ENCODE peak calls at places on chromosomes 11 and 22, in five cellular contexts. H is HepG2, P is H1, F is A549, O is K562. U is an unnamed sample.

GRCh38 chr11:67504950-67505561 is at the start of gene PITPNM1:
- DNase-seq in H (peak; percentile 29), P (no peak), F (peak; percentile 62), O (peak; percentile 84), U (peak; percentile 24)

GRCh38 chr11:82315093-82315492 is 418.6 kb downstream of the FAM181B start:
- DNase-seq in H (peak; percentile 23), P (peak; percentile 15), F (no peak), O (no peak), U (no peak)

GRCh38 chr22:39317756-39318506 is 1.5 kb downstream of the RPL3 start:
- DNase-seq in H (no peak), P (no peak), F (no peak), O (no peak), U (peak; percentile 61)

GRCh38 chr22:38014083-38014482 is 29.7 kb upstream of the SOX10 start:
- DNase-seq in H (no peak), P (no peak), F (no peak), O (no peak), U (no peak)

GRCh38 chr11:78860720-78861422 is 286.2 kb upstream of the NARS2 start:
- DNase-seq in H (no peak), P (no peak), F (no peak), O (peak; percentile 15), U (peak; percentile 35)

GRCh38 chr11:70954471-70954870 is 297.9 kb downstream of the SHANK2 start:
- DNase-seq in H (no peak), P (no peak), F (no peak), O (no peak), U (no peak)

GRCh38 chr22:43714104-43714503 is 98.0 kb downstream of the EFCAB6 start:
- DNase-seq in H (no peak), P (no peak), F (no peak), O (no peak), U (no peak)

GRCh38 chr22:17130199-17130598 is 9.0 kb upstream of the TMEM121B start:
- DNase-seq in H (no peak), P (no peak), F (no peak), O (no peak), U (peak; percentile 34)

GRCh38 chr11:121467965-121468364 is 15.2 kb upstream of the SORL1-AS1 start:
- DNase-seq in H (no peak), P (no peak), F (no peak), O (no peak), U (no peak)

GRCh38 chr11:73875380-73875779 is 1.3 kb downstream of the COA4 start:
- DNase-seq in H (no peak), P (no peak), F (no peak), O (no peak), U (no peak)

GRCh38 chr11:1479678-1480118 is 6.9 kb downstream of the MOB2 start:
- DNase-seq in H (no peak), P (no peak), F (no peak), O (no peak), U (no peak)

GRCh38 chr22:30891781-30892180 is 76.8 kb downstream of the MORC2 start:
- DNase-seq in H (no peak), P (no peak), F (no peak), O (no peak), U (no peak)

GRCh38 chr11:43825217-43825816 is 55.3 kb upstream of the ALKBH3 start:
- DNase-seq in H (peak; percentile 8), P (no peak), F (peak; percentile 10), O (peak; percentile 13), U (peak; percentile 35)

GRCh38 chr11:69841170-69841858 is 22.1 kb upstream of the FGF3 start:
- DNase-seq in H (no peak), P (no peak), F (no peak), O (no peak), U (no peak)

GRCh38 chr22:46626911-46627805 is 7.0 kb downstream of the GRAMD4 start:
- DNase-seq in H (no peak), P (peak; percentile 54), F (no peak), O (peak; percentile 52), U (no peak)

GRCh38 chr11:2590131-2590950 is 109.5 kb downstream of the KCNQ1OT1 start:
- DNase-seq in H (no peak), P (no peak), F (no peak), O (no peak), U (no peak)

GRCh38 chr11:79314906-79315689 is 125.7 kb downstream of the TENM4 start:
- DNase-seq in H (no peak), P (peak; percentile 17), F (no peak), O (no peak), U (peak; percentile 41)

GRCh38 chr11:106917973-106918372 is 100.3 kb downstream of the GUCY1A2 start:
- DNase-seq in H (peak; percentile 1), P (peak; percentile 15), F (no peak), O (peak; percentile 44), U (peak; percentile 0)

GRCh38 chr11:61587541-61587941 is 6.7 kb upstream of the SYT7 start:
- DNase-seq in H (no peak), P (no peak), F (peak; percentile 31), O (peak; percentile 41), U (no peak)

GRCh38 chr22:28986366-28986765 is 75.3 kb downstream of the C22orf31 start:
- DNase-seq in H (peak; percentile 35), P (no peak), F (no peak), O (no peak), U (no peak)

GRCh38 chr11:126992065-126992803 is 8.3 kb downstream of the KIRREL3 start:
- DNase-seq in H (no peak), P (no peak), F (peak; percentile 71), O (no peak), U (peak; percentile 98)

GRCh38 chr11:6692128-6692527 is 9.0 kb upstream of the MRPL17 start:
- DNase-seq in H (no peak), P (no peak), F (no peak), O (no peak), U (no peak)

GRCh38 chr11:117189191-117189940 is 9.8 kb upstream of the TAGLN start:
- DNase-seq in H (no peak), P (no peak), F (no peak), O (no peak), U (no peak)

GRCh38 chr22:26561756-26562417 is 28.0 kb downstream of the TPST2 start:
- DNase-seq in H (no peak), P (no peak), F (no peak), O (no peak), U (no peak)

GRCh38 chr11:125123947-125124633 is 12.7 kb upstream of the TMEM218 start:
- DNase-seq in H (peak; percentile 73), P (no peak), F (peak; percentile 71), O (peak; percentile 49), U (peak; percentile 32)

GRCh38 chr11:108813086-108813485 is 148.2 kb downstream of the DDX10 start:
- DNase-seq in H (no peak), P (no peak), F (no peak), O (no peak), U (no peak)

GRCh38 chr11:27722117-27722844 is 22.0 kb upstream of the BDNF start:
- DNase-seq in H (no peak), P (no peak), F (peak; percentile 25), O (no peak), U (peak; percentile 68)

GRCh38 chr11:82996966-82997606 is 74.6 kb downstream of the RAB30 start:
- DNase-seq in H (no peak), P (no peak), F (no peak), O (no peak), U (no peak)

GRCh38 chr22:46966495-46966845 is 204.0 kb downstream of the TBC1D22A start:
- DNase-seq in H (no peak), P (no peak), F (no peak), O (no peak), U (peak; percentile 8)

GRCh38 chr11:61828629-61829407 is 718 bp downstream of the FADS2 start:
- DNase-seq in H (no peak), P (no peak), F (peak; percentile 75), O (no peak), U (no peak)

GRCh38 chr11:73320786-73321325 is 12.8 kb downstream of the ARHGEF17 start:
- DNase-seq in H (no peak), P (no peak), F (no peak), O (no peak), U (peak; percentile 40)

GRCh38 chr11:62340269-62340901 is 3.1 kb downstream of the ASRGL1 start:
- DNase-seq in H (peak; percentile 60), P (no peak), F (peak; percentile 30), O (peak; percentile 29), U (peak; percentile 45)

GRCh38 chr22:23044570-23044969 is 25.7 kb upstream of the GNAZ start:
- DNase-seq in H (no peak), P (no peak), F (no peak), O (no peak), U (no peak)
- TF ChIP-seq MAFK in H (no peak), P (no peak), F (no peak), O (no peak), U (no peak)

GRCh38 chr11:95296621-95297025 is 65.6 kb upstream of the SESN3 start:
- DNase-seq in H (no peak), P (no peak), F (no peak), O (no peak), U (no peak)
- TF ChIP-seq MAFK in H (no peak), P (no peak), F (no peak), O (no peak), U (no peak)

DNA sequence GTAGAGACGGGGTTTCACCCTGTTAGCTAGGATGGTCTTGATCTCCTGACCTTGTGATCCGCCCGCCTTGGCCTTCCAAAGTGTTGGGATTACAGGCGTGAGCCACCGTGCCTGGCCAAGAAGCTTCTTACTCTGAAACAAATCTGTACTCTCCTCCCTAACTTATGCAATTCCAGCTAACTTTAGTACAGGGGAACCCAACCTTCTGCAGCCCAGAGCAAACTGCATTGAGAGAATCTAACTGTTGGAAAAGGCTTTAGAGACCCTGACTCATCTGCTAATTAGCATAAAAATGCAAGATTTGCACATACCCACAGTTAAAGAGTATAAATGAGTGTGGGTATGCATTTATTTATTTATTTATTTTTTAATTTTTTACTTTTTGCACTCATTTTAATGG is 64.8 kb downstream of the APOL5 start:
- DNase-seq in H (no peak), P (no peak), F (no peak), O (no peak), U (no peak)
- TF ChIP-seq MAFK in H (no peak), P (no peak), F (no peak), O (no peak), U (no peak)

GRCh38 chr22:35542972-35543516 is 2.4 kb downstream of the RASD2 start:
- DNase-seq in H (no peak), P (no peak), F (no peak), O (no peak), U (no peak)

GRCh38 chr22:35542157-35542971 is 1.7 kb downstream of the RASD2 start:
- DNase-seq in H (no peak), P (no peak), F (no peak), O (no peak), U (no peak)

GRCh38 chr22:35540600-35541253 is at the start of gene RASD2:
- DNase-seq in H (no peak), P (no peak), F (peak; percentile 51), O (peak; percentile 26), U (peak; percentile 19)

GRCh38 chr22:35539910-35540599 is 576 bp upstream of the RASD2 start:
- DNase-seq in H (no peak), P (no peak), F (peak; percentile 44), O (peak; percentile 94), U (peak; percentile 22)

DNA sequence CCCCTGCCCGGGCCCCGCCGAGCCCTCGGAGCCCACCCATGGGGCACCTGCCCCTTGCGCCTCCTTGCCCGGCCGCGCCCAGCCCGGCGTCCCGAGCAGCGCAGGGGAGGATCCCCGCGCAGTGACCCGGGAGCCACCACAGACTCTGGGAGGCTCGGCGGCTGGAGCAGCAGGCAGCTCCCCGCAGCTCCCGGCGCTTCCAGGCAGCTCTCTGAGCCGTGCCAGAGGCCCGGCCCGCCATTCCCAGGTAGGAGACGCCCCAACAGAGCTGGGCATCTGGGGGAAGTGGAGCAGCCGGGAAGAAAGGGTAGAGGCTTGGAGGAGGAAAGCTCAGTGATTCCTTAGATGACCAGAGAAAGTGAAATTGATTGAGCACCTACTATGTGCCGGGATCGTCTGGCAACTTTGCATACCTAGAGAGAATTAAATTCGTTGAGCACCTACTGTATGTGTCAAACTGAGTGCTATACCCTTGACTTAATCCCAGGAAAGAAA is 670 bp downstream of the RASD2 start:
- DNase-seq in H (no peak), P (no peak), F (no peak), O (no peak), U (no peak)
- TF ChIP-seq MAFK in H (no peak), P (no peak), F (no peak), O (no peak), U (no peak)